ENCODE peak calls at places on chromosomes 3 and 15, in ten cellular contexts. Z, P, H, B, D, F, V, G, K and Y are unnamed samples.

GRCh38 chr3:73255609-73256029 is 194.2 kb downstream of the EBLN2 start:
- DNase-seq in B (peak), G (no peak), Z (peak), D (peak), F (peak), K (no peak), H (peak), V (no peak), P (no peak), Y (no peak)

GRCh38 chr15:25812845-25813244 is 50.3 kb downstream of the ATP10A start:
- DNase-seq in V (no peak), D (no peak), B (no peak), K (no peak), H (no peak), P (no peak), Z (no peak), F (no peak), G (no peak), Y (no peak)

GRCh38 chr15:50823281-50823680 is 57.8 kb upstream of the SPPL2A start:
- DNase-seq in F (no peak), B (no peak), H (no peak), V (no peak), Z (no peak), D (no peak), P (no peak), K (no peak), G (no peak), Y (no peak)

GRCh38 chr15:50235794-50236193 is 29.7 kb downstream of the HDC start:
- DNase-seq in Z (no peak), P (no peak), D (no peak), V (no peak), F (no peak), K (no peak), B (no peak), H (no peak), G (no peak), Y (no peak)

GRCh38 chr3:42192334-42193200 is 73.4 kb downstream of the CCK start:
- DNase-seq in H (no peak), K (no peak), B (no peak), V (no peak), Z (no peak), P (peak), G (no peak), F (no peak), D (peak), Y (no peak)

GRCh38 chr3:52047295-52047960 is 8.9 kb downstream of the DUSP7 start:
- DNase-seq in F (no peak), B (no peak), K (no peak), P (peak), Z (no peak), H (no peak), D (no peak), V (no peak), G (no peak), Y (no peak)

GRCh38 chr3:24242012-24242698 is 252.5 kb downstream of the THRB start:
- DNase-seq in G (no peak), H (no peak), Z (no peak), K (peak), P (peak), B (no peak), F (peak), V (no peak), D (peak), Y (no peak)

GRCh38 chr15:98954411-98954810 is 53.2 kb downstream of the PGPEP1L start:
- DNase-seq in P (peak), H (no peak), V (no peak), B (no peak), F (peak), Z (peak), K (no peak), G (no peak), D (peak), Y (peak)

GRCh38 chr3:23041918-23042696 is 161.0 kb upstream of the UBE2E2 start:
- DNase-seq in B (peak), F (no peak), P (no peak), G (no peak), H (no peak), Z (no peak), V (no peak), K (no peak), D (peak), Y (no peak)

GRCh38 chr3:180633722-180634121 is 31.8 kb downstream of the TTC14 start:
- DNase-seq in B (peak), P (no peak), V (no peak), F (no peak), G (no peak), Z (no peak), H (no peak), K (no peak), D (no peak), Y (no peak)

GRCh38 chr15:43185161-43186002 is at the start of gene CCNDBP1:
- DNase-seq in G (peak), B (peak), Z (no peak), F (peak), H (peak), K (no peak), D (peak), P (peak), V (peak), Y (peak)

GRCh38 chr3:177665122-177665808 is 468.0 kb upstream of the TBL1XR1 start:
- DNase-seq in D (peak), F (no peak), Z (no peak), B (no peak), H (no peak), K (no peak), G (no peak), V (no peak), P (no peak), Y (no peak)

GRCh38 chr15:39248204-39248603 is 332.7 kb upstream of the THBS1 start:
- DNase-seq in H (no peak), B (peak), Z (peak), K (peak), V (no peak), P (no peak), F (no peak), D (peak), G (no peak), Y (no peak)

GRCh38 chr3:72492240-72492639 is 356.0 kb downstream of the SHQ1 start:
- DNase-seq in Z (no peak), P (no peak), K (no peak), B (no peak), D (peak), V (no peak), H (no peak), F (no peak), G (no peak), Y (no peak)

GRCh38 chr3:101836160-101836559 is 13.2 kb upstream of the NFKBIZ start:
- DNase-seq in G (no peak), F (no peak), Z (no peak), B (no peak), K (no peak), P (no peak), H (no peak), V (no peak), D (no peak), Y (no peak)

GRCh38 chr3:110420158-110420641 is 651.4 kb upstream of the NECTIN3 start:
- DNase-seq in G (no peak), P (no peak), D (peak), F (peak), K (peak), H (no peak), Z (no peak), V (no peak), B (no peak), Y (no peak)

GRCh38 chr3:181623924-181624694 is 87.6 kb upstream of the SOX2 start:
- DNase-seq in B (peak), H (peak), D (no peak), F (peak), K (no peak), Z (peak), P (no peak), V (no peak), G (no peak), Y (no peak)

GRCh38 chr3:115655761-115656282 is 32.5 kb downstream of the GAP43 start:
- DNase-seq in H (no peak), F (no peak), B (no peak), P (no peak), G (no peak), D (no peak), V (no peak), Z (no peak), K (no peak), Y (no peak)